ENCODE peak calls at places on chromosome 14, in four cellular contexts. R is GM12878, J is HepG2, Q is K562. H is an unnamed sample.

GRCh38 chr14:61475316-61475715 is 153.9 kb downstream of the PRKCH start:
- DNase-seq in J (peak), R (no peak), Q (peak), H (peak)

GRCh38 chr14:29150659-29151058 is 384.1 kb downstream of the FOXG1 start:
- DNase-seq in Q (no peak), R (no peak), J (no peak), H (no peak)

GRCh38 chr14:92951912-92952471 is 29.0 kb downstream of the CHGA start:
- DNase-seq in Q (peak), J (peak), R (peak), H (peak)

GRCh38 chr14:61033851-61034250 is 52.8 kb downstream of the SLC38A6 start:
- DNase-seq in J (no peak), Q (no peak), R (no peak), H (no peak)

GRCh38 chr14:94367347-94367746 is 21.1 kb downstream of the SERPINA1 start:
- DNase-seq in R (no peak), Q (no peak), J (no peak), H (no peak)

GRCh38 chr14:59428581-59429012 is 36.6 kb downstream of the GPR135 start:
- DNase-seq in J (no peak), Q (no peak), R (no peak), H (no peak)

GRCh38 chr14:89336338-89336737 is 80.7 kb downstream of the FOXN3 start:
- DNase-seq in J (peak), Q (no peak), R (no peak), H (peak)

GRCh38 chr14:36275741-36276140 is 44.7 kb downstream of the MBIP start:
- DNase-seq in Q (no peak), J (no peak), R (no peak), H (peak)

GRCh38 chr14:75794615-75795038 is 133.6 kb downstream of the TTLL5 start:
- DNase-seq in J (peak), Q (no peak), R (no peak), H (peak)

GRCh38 chr14:75442166-75442565 is 14.3 kb downstream of the JDP2 start:
- DNase-seq in R (no peak), Q (no peak), J (no peak), H (no peak)

GRCh38 chr14:52950898-52951729 is at the start of gene FERMT2:
- DNase-seq in J (peak), Q (peak), R (no peak), H (peak)

GRCh38 chr14:76640923-76641395 is 120.3 kb upstream of the VASH1 start:
- DNase-seq in J (no peak), R (no peak), Q (no peak), H (no peak)

GRCh38 chr14:66228267-66228970 is 257.8 kb upstream of the CCDC196 start:
- DNase-seq in J (no peak), R (no peak), Q (no peak), H (no peak)

DNA sequence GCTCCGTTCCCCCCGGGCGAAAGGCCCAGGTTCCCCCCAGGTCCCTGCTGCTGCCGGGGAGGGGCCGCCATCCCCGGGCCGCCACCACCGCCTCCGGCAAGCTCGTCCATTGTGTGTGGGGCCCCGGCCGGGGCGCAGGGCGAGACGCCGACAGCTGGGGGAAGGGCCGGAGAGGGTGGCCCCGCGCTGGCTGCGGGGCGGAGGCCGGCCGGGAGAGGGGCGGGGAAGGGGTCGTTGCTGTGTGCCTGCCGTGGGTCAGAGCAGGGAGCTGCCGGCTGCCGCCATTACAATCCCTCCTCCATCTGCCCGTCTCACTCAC is at the start of gene STRN3:
- DNase-seq in Q (no peak), R (no peak), J (no peak), H (no peak)
- TF ChIP-seq REST in Q (no peak), R (no peak), J (no peak), H (no peak)

DNA sequence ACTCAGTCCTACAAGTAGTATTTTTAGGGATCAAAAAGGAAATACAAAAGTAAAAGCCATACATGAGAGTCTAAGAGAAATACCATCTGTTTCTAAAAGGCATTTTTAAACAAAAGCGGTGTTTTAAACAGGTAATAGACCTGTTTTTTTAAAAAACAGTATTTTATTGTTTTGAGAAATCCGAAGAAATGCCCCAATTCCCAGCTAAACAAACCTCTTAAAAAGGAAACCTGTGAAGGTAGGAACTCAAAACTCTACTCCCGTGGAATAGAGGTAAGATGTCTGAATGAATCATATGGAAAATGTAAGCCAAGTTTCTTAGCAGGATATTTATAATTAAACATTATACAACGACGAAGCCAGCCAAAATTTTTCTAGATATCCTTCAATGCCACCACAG is 2.0 kb downstream of the PPP1R13B start:
- DNase-seq in Q (no peak), J (no peak), R (no peak), H (no peak)
- H3K4me3 ChIP-seq in Q (no peak), J (no peak), R (no peak), H (no peak)

GRCh38 chr14:99595034-99595433 is 9.0 kb downstream of the CCDC85C start:
- DNase-seq in R (peak), Q (no peak), J (no peak), H (no peak)
- TF ChIP-seq CREB1 in R (no peak), Q (no peak), J (no peak), H (no peak)

DNA sequence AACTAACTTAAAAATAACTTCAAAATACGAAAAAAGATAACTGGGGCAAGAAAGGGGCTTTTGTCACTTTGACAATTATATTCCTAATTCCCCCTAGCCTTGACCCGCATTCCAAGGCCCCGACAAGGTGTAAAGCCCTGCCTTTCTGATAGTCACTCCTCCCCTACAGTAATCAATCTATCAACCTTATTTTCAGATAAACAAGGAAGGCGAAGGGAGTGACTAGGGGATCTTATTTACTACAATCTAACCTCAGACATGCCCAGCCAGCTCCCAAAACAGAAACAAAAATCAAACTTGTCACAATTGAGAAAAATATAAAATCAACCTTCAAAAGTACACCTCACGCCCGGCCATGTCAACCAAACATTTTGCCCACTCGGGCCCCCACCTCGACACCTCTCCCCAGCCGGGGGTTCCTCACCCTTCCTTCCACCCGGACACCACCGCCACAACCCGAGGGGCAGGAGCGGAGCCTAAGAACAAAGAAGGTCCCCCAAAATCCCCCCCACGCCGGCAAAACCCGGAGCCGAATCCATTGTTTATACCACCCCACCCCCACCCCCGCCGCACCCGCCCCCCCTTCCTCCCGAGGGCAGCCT is 562 bp downstream of the ZFYVE1 start:
- DNase-seq in R (no peak), J (no peak), Q (no peak), H (peak)
- TF ChIP-seq REST in R (no peak), J (no peak), Q (no peak), H (no peak)

GRCh38 chr14:56807586-56808168 is 2.6 kb downstream of the OTX2 start:
- DNase-seq in J (no peak), Q (no peak), R (no peak), H (peak)
- H3K4me3 ChIP-seq in J (no peak), Q (no peak), R (no peak), H (peak)

H was measured in GM23338.